ENCODE peak calls at places on chromosome 17, in five cellular contexts. One of them, this sample, is unnamed. For H3K4me1, the result is how much of the 10 kb centered on the place peaks cover.

GRCh38 chr17:10803830-10804498 is at the start of gene TMEM238L:
- DNase-seq in lung: no peak
- DNase-seq in cardiac muscle cell: no peak
- DNase-seq in PC-3: no peak
- DNase-seq in right atrium auricular region: no peak
- DNase-seq in this sample: peak

GRCh38 chr17:66304304-66305174 is 2.1 kb downstream of the PRKCA start:
- DNase-seq in right atrium auricular region: no peak
- DNase-seq in PC-3: peak
- DNase-seq in lung: no peak
- DNase-seq in cardiac muscle cell: peak
- DNase-seq in this sample: peak

GRCh38 chr17:81002409-81003361 is 11.0 kb downstream of the CHMP6 start:
- DNase-seq in PC-3: peak
- DNase-seq in lung: no peak
- DNase-seq in right atrium auricular region: peak
- DNase-seq in cardiac muscle cell: no peak
- DNase-seq in this sample: peak

GRCh38 chr17:67818110-67819002 is 6.9 kb upstream of the BPTF start:
- DNase-seq in lung: no peak
- DNase-seq in right atrium auricular region: no peak
- DNase-seq in PC-3: peak
- DNase-seq in cardiac muscle cell: no peak
- DNase-seq in this sample: peak

GRCh38 chr17:33888455-33888854 is 366.6 kb upstream of the CCL2 start:
- DNase-seq in lung: no peak
- DNase-seq in cardiac muscle cell: no peak
- DNase-seq in right atrium auricular region: no peak
- DNase-seq in PC-3: no peak
- DNase-seq in this sample: no peak

GRCh38 chr17:3693829-3694231 is 2.1 kb downstream of the P2RX5 start:
- DNase-seq in cardiac muscle cell: no peak
- DNase-seq in lung: no peak
- DNase-seq in PC-3: no peak
- DNase-seq in right atrium auricular region: no peak
- DNase-seq in this sample: no peak

GRCh38 chr17:68440526-68440925 is 16.8 kb downstream of the WIPI1 start:
- DNase-seq in right atrium auricular region: no peak
- DNase-seq in lung: no peak
- DNase-seq in cardiac muscle cell: no peak
- DNase-seq in PC-3: no peak
- DNase-seq in this sample: no peak

GRCh38 chr17:39450051-39450450 is 1.0 kb downstream of the MED1 start:
- DNase-seq in right atrium auricular region: no peak
- DNase-seq in cardiac muscle cell: no peak
- DNase-seq in PC-3: peak
- DNase-seq in lung: no peak
- DNase-seq in this sample: peak

GRCh38 chr17:31416503-31416923 is 25.0 kb downstream of the RAB11FIP4 start:
- DNase-seq in right atrium auricular region: no peak
- DNase-seq in cardiac muscle cell: peak
- DNase-seq in PC-3: no peak
- DNase-seq in lung: no peak
- DNase-seq in this sample: no peak

GRCh38 chr17:1373710-1374237 is 26.2 kb downstream of the YWHAE start:
- DNase-seq in cardiac muscle cell: no peak
- DNase-seq in PC-3: no peak
- DNase-seq in right atrium auricular region: no peak
- DNase-seq in lung: no peak
- DNase-seq in this sample: no peak

GRCh38 chr17:80600586-80600985 is 55.9 kb downstream of the RPTOR start:
- DNase-seq in right atrium auricular region: no peak
- DNase-seq in PC-3: no peak
- DNase-seq in cardiac muscle cell: no peak
- DNase-seq in lung: no peak
- DNase-seq in this sample: no peak

GRCh38 chr17:3959295-3959899 is 4.8 kb downstream of the ATP2A3 start:
- DNase-seq in cardiac muscle cell: no peak
- DNase-seq in right atrium auricular region: no peak
- DNase-seq in lung: no peak
- DNase-seq in PC-3: peak
- DNase-seq in this sample: peak

GRCh38 chr17:246226-246625 is 64.8 kb upstream of the DOC2B start:
- DNase-seq in right atrium auricular region: no peak
- DNase-seq in cardiac muscle cell: no peak
- DNase-seq in lung: no peak
- DNase-seq in PC-3: no peak
- DNase-seq in this sample: no peak

GRCh38 chr17:20975566-20975965 is 67.2 kb downstream of the USP22 start:
- DNase-seq in lung: no peak
- DNase-seq in PC-3: peak
- DNase-seq in right atrium auricular region: no peak
- DNase-seq in cardiac muscle cell: no peak
- DNase-seq in this sample: no peak

GRCh38 chr17:19339341-19339815 is 23.1 kb downstream of the B9D1 start:
- DNase-seq in cardiac muscle cell: no peak
- DNase-seq in lung: no peak
- DNase-seq in PC-3: no peak
- DNase-seq in right atrium auricular region: no peak
- DNase-seq in this sample: no peak

GRCh38 chr17:62955841-62956352 is 10.1 kb upstream of the TANC2 start:
- DNase-seq in PC-3: peak
- DNase-seq in cardiac muscle cell: no peak
- DNase-seq in right atrium auricular region: no peak
- DNase-seq in lung: no peak
- DNase-seq in this sample: no peak

GRCh38 chr17:76414334-76415295 is 30.2 kb downstream of the SPHK1 start:
- DNase-seq in PC-3: no peak
- DNase-seq in lung: no peak
- DNase-seq in right atrium auricular region: peak
- DNase-seq in cardiac muscle cell: peak
- DNase-seq in this sample: peak

GRCh38 chr17:13462161-13462560 is 139.6 kb downstream of the HS3ST3A1 start:
- DNase-seq in PC-3: peak
- DNase-seq in lung: no peak
- DNase-seq in right atrium auricular region: no peak
- DNase-seq in cardiac muscle cell: no peak
- DNase-seq in this sample: no peak

GRCh38 chr17:60372790-60373483 is 19.0 kb downstream of the USP32 start:
- DNase-seq in right atrium auricular region: no peak
- DNase-seq in cardiac muscle cell: no peak
- DNase-seq in lung: no peak
- DNase-seq in PC-3: peak
- DNase-seq in this sample: no peak

GRCh38 chr17:68697850-68698313 is 96.7 kb upstream of the FAM20A start:
- DNase-seq in PC-3: no peak
- DNase-seq in right atrium auricular region: no peak
- DNase-seq in cardiac muscle cell: no peak
- DNase-seq in lung: no peak
- DNase-seq in this sample: no peak

GRCh38 chr17:49003557-49004511 is 6.6 kb downstream of the IGF2BP1 start:
- DNase-seq in PC-3: no peak
- DNase-seq in lung: no peak
- DNase-seq in cardiac muscle cell: peak
- DNase-seq in right atrium auricular region: peak
- DNase-seq in this sample: no peak

GRCh38 chr17:3955373-3955978 is 8.8 kb downstream of the ATP2A3 start:
- DNase-seq in PC-3: no peak
- DNase-seq in cardiac muscle cell: no peak
- DNase-seq in lung: no peak
- DNase-seq in right atrium auricular region: no peak
- DNase-seq in this sample: no peak

GRCh38 chr17:47231866-47232265 is 21.8 kb upstream of the ITGB3 start:
- DNase-seq in cardiac muscle cell: no peak
- DNase-seq in right atrium auricular region: no peak
- DNase-seq in PC-3: no peak
- DNase-seq in lung: no peak
- DNase-seq in this sample: no peak

GRCh38 chr17:37802061-37802460 is 57.2 kb upstream of the HNF1B start:
- DNase-seq in right atrium auricular region: no peak
- DNase-seq in cardiac muscle cell: no peak
- DNase-seq in PC-3: no peak
- DNase-seq in lung: no peak
- DNase-seq in this sample: no peak

GRCh38 chr17:30922235-30922993 is 669 bp downstream of the ADAP2 start:
- DNase-seq in lung: peak
- DNase-seq in right atrium auricular region: no peak
- DNase-seq in PC-3: no peak
- DNase-seq in cardiac muscle cell: peak
- DNase-seq in this sample: no peak

GRCh38 chr17:61396586-61397085 is 3.0 kb upstream of the TBX2 start:
- DNase-seq in right atrium auricular region: no peak
- DNase-seq in lung: no peak
- DNase-seq in PC-3: no peak
- DNase-seq in cardiac muscle cell: peak
- DNase-seq in this sample: no peak

GRCh38 chr17:83194761-83195329 is 115.4 kb downstream of the METRNL start:
- DNase-seq in cardiac muscle cell: no peak
- DNase-seq in right atrium auricular region: no peak
- DNase-seq in PC-3: no peak
- DNase-seq in lung: no peak
- DNase-seq in this sample: no peak

GRCh38 chr17:46950997-46951621 is 27.9 kb downstream of the RPRML start:
- DNase-seq in cardiac muscle cell: no peak
- DNase-seq in right atrium auricular region: no peak
- DNase-seq in PC-3: no peak
- DNase-seq in lung: no peak
- DNase-seq in this sample: no peak

GRCh38 chr17:6328279-6328678 is 106.6 kb downstream of the AIPL1 start:
- DNase-seq in cardiac muscle cell: no peak
- DNase-seq in right atrium auricular region: no peak
- DNase-seq in lung: no peak
- DNase-seq in PC-3: no peak
- DNase-seq in this sample: peak

GRCh38 chr17:76701471-76701967 is 9.2 kb downstream of the MXRA7 start:
- DNase-seq in right atrium auricular region: no peak
- DNase-seq in cardiac muscle cell: no peak
- DNase-seq in PC-3: no peak
- DNase-seq in lung: no peak
- DNase-seq in this sample: no peak

GRCh38 chr17:34255841-34256240 is 756 bp downstream of the CCL2 start:
- DNase-seq in right atrium auricular region: no peak
- DNase-seq in cardiac muscle cell: no peak
- DNase-seq in PC-3: no peak
- DNase-seq in lung: no peak
- DNase-seq in this sample: no peak

GRCh38 chr17:28935744-28936460 is 15.4 kb downstream of the PHF12 start:
- DNase-seq in lung: no peak
- DNase-seq in PC-3: no peak
- DNase-seq in right atrium auricular region: no peak
- DNase-seq in cardiac muscle cell: no peak
- DNase-seq in this sample: no peak
- H3K4me1 ChIP-seq in lung: under half
- H3K4me1 ChIP-seq in PC-3: under half
- H3K4me1 ChIP-seq in right atrium auricular region: half or more
- H3K4me1 ChIP-seq in cardiac muscle cell: under half
- H3K4me1 ChIP-seq in this sample: under half

GRCh38 chr17:57628421-57628820 is 116.7 kb downstream of the CCDC182 start:
- DNase-seq in lung: no peak
- DNase-seq in cardiac muscle cell: no peak
- DNase-seq in right atrium auricular region: no peak
- DNase-seq in PC-3: no peak
- DNase-seq in this sample: no peak
- H3K4me1 ChIP-seq in lung: under half
- H3K4me1 ChIP-seq in cardiac muscle cell: under half
- H3K4me1 ChIP-seq in right atrium auricular region: under half
- H3K4me1 ChIP-seq in PC-3: under half
- H3K4me1 ChIP-seq in this sample: under half

DNA sequence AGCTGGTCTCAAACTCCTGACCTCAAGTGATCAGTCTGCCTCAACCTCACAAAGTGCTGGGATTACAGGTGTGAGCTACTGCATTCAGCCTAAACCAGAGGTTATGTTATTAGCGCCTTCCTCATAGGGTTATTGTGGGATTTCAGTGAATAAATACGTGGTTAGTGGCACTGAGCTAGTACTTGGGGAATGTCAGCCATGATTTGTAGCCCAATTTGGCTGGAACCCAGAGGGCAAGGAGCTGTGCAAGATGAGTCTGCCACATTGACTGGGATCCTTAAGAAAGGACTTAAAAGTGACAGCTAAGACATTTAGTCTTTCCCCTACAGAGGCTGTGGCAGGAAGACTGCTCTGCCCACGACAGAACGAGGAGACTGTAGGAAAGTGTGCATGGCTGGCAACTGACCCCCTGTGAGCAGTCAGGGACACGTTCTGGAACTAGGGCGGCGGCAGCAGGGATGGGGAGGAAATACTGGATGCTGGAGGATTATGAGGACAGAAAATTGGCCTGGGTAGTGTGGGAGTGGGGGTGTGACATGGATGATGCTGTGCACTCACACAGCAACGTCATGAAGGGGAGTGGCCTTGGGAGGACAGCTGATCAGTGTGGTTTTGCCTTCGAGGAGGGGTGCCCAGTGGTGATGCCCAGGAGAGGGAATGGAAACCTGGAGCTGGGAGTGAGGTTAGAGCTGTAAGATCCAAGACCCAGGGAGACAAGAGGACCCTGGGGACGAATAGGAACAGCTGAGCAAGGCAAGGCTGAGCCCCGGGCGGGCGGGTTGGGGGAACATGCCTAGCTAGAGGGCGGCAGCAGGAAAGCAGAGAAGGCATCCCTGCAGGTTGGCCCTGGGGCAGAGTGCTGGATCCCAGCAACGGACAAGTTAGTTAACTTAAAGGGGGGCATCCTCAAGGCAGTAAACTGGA is 14.5 kb downstream of the ATP5PD start:
- DNase-seq in lung: peak
- DNase-seq in PC-3: peak
- DNase-seq in right atrium auricular region: peak
- DNase-seq in cardiac muscle cell: peak
- DNase-seq in this sample: peak
- H3K4me1 ChIP-seq in lung: under half
- H3K4me1 ChIP-seq in PC-3: under half
- H3K4me1 ChIP-seq in right atrium auricular region: under half
- H3K4me1 ChIP-seq in cardiac muscle cell: under half
- H3K4me1 ChIP-seq in this sample: under half

GRCh38 chr17:7435676-7436555 is 681 bp downstream of the TMEM102 start:
- DNase-seq in lung: peak
- DNase-seq in PC-3: peak
- DNase-seq in right atrium auricular region: no peak
- DNase-seq in cardiac muscle cell: peak
- DNase-seq in this sample: peak
- H3K4me1 ChIP-seq in lung: under half
- H3K4me1 ChIP-seq in PC-3: under half
- H3K4me1 ChIP-seq in right atrium auricular region: half or more
- H3K4me1 ChIP-seq in cardiac muscle cell: under half
- H3K4me1 ChIP-seq in this sample: under half